ENCODE peak calls at places on chromosomes 6 and 20, in five cellular contexts. X, P, B, D and H are unnamed samples.

GRCh38 chr20:768426-768978 is at the start of gene SLC52A3:
- DNase-seq in X (no peak), P (peak), B (no peak), D (no peak), H (no peak)

GRCh38 chr6:81451787-81452186 is 300.7 kb downstream of the TENT5A start:
- DNase-seq in X (peak), P (peak), B (no peak), D (no peak), H (no peak)

GRCh38 chr6:50187212-50188055 is 137.7 kb upstream of the DEFB112 start:
- DNase-seq in X (no peak), P (no peak), B (no peak), D (no peak), H (no peak)

GRCh38 chr20:36468149-36469000 is 72.9 kb upstream of the MYL9 start:
- DNase-seq in X (peak), P (no peak), B (peak), D (no peak), H (no peak)

GRCh38 chr6:142326539-142326938 is 24.7 kb downstream of the ADGRG6 start:
- DNase-seq in X (peak), P (no peak), B (no peak), D (no peak), H (no peak)

GRCh38 chr20:23050847-23051627 is 1.6 kb upstream of the THBD start:
- DNase-seq in X (peak), P (peak), B (no peak), D (no peak), H (no peak)

GRCh38 chr6:158468666-158469065 is 91.2 kb upstream of the TMEM181 start:
- DNase-seq in X (no peak), P (peak), B (no peak), D (no peak), H (no peak)

GRCh38 chr20:22771706-22772105 is 187.3 kb upstream of the FOXA2 start:
- DNase-seq in X (no peak), P (no peak), B (no peak), D (no peak), H (no peak)

GRCh38 chr20:25065044-25065624 is 7.2 kb upstream of the ACSS1 start:
- DNase-seq in X (no peak), P (no peak), B (no peak), D (no peak), H (no peak)

GRCh38 chr20:58646703-58647102 is 4.4 kb upstream of the STX16 start:
- DNase-seq in X (no peak), P (no peak), B (no peak), D (no peak), H (no peak)

GRCh38 chr6:144216668-144217218 is 66.4 kb downstream of the STX11 start:
- DNase-seq in X (no peak), P (peak), B (no peak), D (no peak), H (no peak)

GRCh38 chr20:5642155-5642981 is 107.8 kb upstream of the SHLD1 start:
- DNase-seq in X (no peak), P (no peak), B (no peak), D (no peak), H (no peak)